ENCODE peak calls at places on chromosomes 3 and 15, in four cellular contexts. X is GM23338, L is GM23248, Y is OCI-LY7. T is an unnamed sample.

GRCh38 chr3:107956991-107957467 is 133.8 kb downstream of the CD47 start:
- DNase-seq in X (no peak), L (peak), Y (no peak), T (no peak)

GRCh38 chr3:120423432-120423831 is 27.4 kb downstream of the FSTL1 start:
- DNase-seq in X (no peak), L (peak), Y (no peak), T (no peak)

GRCh38 chr3:146589899-146590508 is 15.1 kb downstream of the PLSCR5 start:
- DNase-seq in X (peak), L (peak), Y (peak), T (peak)

GRCh38 chr3:197306374-197307086 is 8.1 kb upstream of the DLG1 start:
- DNase-seq in X (no peak), L (peak), Y (no peak), T (no peak)

GRCh38 chr15:70783610-70784021 is 20.3 kb upstream of the UACA start:
- DNase-seq in X (no peak), L (peak), Y (no peak), T (no peak)

GRCh38 chr3:126320517-126321293 is 36.5 kb downstream of the KLF15 start:
- DNase-seq in X (no peak), L (no peak), Y (no peak), T (no peak)

GRCh38 chr3:177195941-177196472 is 1.3 kb downstream of the TBL1XR1 start:
- DNase-seq in X (no peak), L (peak), Y (peak), T (no peak)

GRCh38 chr3:164278550-164278949 is 799.7 kb downstream of the SI start:
- DNase-seq in X (no peak), L (no peak), Y (no peak), T (no peak)

GRCh38 chr3:61858054-61858453 is 296.7 kb downstream of the PTPRG start:
- DNase-seq in X (no peak), L (peak), Y (no peak), T (no peak)

GRCh38 chr15:25762015-25762662 is 101.0 kb downstream of the ATP10A start:
- DNase-seq in X (no peak), L (peak), Y (no peak), T (no peak)

GRCh38 chr15:22930782-22931484 is 49.2 kb downstream of the CYFIP1 start:
- DNase-seq in X (no peak), L (peak), Y (peak), T (no peak)

GRCh38 chr3:88433572-88433971 is 283.8 kb downstream of the C3orf38 start:
- DNase-seq in X (no peak), L (no peak), Y (peak), T (no peak)

GRCh38 chr3:105791919-105792786 is 76.7 kb downstream of the CBLB start:
- DNase-seq in X (no peak), L (peak), Y (no peak), T (no peak)

GRCh38 chr15:22265961-22266360 is 185.6 kb downstream of the OR4M2 start:
- DNase-seq in X (no peak), L (no peak), Y (no peak), T (no peak)

GRCh38 chr3:184506579-184506978 is 55.0 kb upstream of the EPHB3 start:
- DNase-seq in X (no peak), L (peak), Y (no peak), T (no peak)

GRCh38 chr3:159200176-159200575 is 398.3 kb downstream of the MFSD1 start:
- DNase-seq in X (no peak), L (peak), Y (no peak), T (no peak)

GRCh38 chr3:136437006-136437405 is 186.9 kb downstream of the PCCB start:
- DNase-seq in X (no peak), L (no peak), Y (no peak), T (no peak)

GRCh38 chr3:43028678-43029490 is 49.8 kb downstream of the GASK1A start:
- DNase-seq in X (no peak), L (no peak), Y (no peak), T (no peak)

GRCh38 chr3:149366031-149366430 is 11.4 kb downstream of the TM4SF1 start:
- DNase-seq in X (no peak), L (no peak), Y (no peak), T (no peak)

GRCh38 chr3:61032991-61033390 is 218.3 kb downstream of the FHIT start:
- DNase-seq in X (no peak), L (no peak), Y (no peak), T (no peak)

GRCh38 chr15:29616512-29616911 is 205.8 kb downstream of the TJP1 start:
- DNase-seq in X (no peak), L (peak), Y (no peak), T (no peak)

GRCh38 chr3:140955645-140956044 is 14.0 kb downstream of the SLC25A36 start:
- DNase-seq in X (no peak), L (no peak), Y (no peak), T (no peak)

GRCh38 chr3:184117649-184118048 is 17.5 kb upstream of the EIF2B5 start:
- DNase-seq in X (peak), L (no peak), Y (peak), T (no peak)

GRCh38 chr3:71859128-71859519 is 74.2 kb upstream of the PROK2 start:
- DNase-seq in X (peak), L (peak), Y (peak), T (peak)

GRCh38 chr3:9491506-9491905 is 62.1 kb downstream of the LHFPL4 start:
- DNase-seq in X (no peak), L (no peak), Y (no peak), T (no peak)

GRCh38 chr3:146308222-146308621 is 57.3 kb upstream of the PLSCR4 start:
- DNase-seq in X (no peak), L (peak), Y (no peak), T (no peak)

GRCh38 chr3:126955004-126955790 is 27.7 kb upstream of the PLXNA1 start:
- DNase-seq in X (no peak), L (no peak), Y (peak), T (no peak)

GRCh38 chr3:160129459-160130061 is 95.7 kb upstream of the C3orf80 start:
- DNase-seq in X (no peak), L (peak), Y (no peak), T (no peak)

GRCh38 chr3:109369510-109369909 is 32.2 kb upstream of the DPPA4 start:
- DNase-seq in X (peak), L (no peak), Y (no peak), T (peak)

GRCh38 chr3:852033-852432 is 240.8 kb upstream of the CNTN6 start:
- DNase-seq in X (peak), L (no peak), Y (no peak), T (no peak)
- H3K4me2 ChIP-seq in X (no peak), L (no peak), Y (no peak), T (no peak)

GRCh38 chr15:92846716-92847115 is 53.4 kb upstream of the CHD2 start:
- DNase-seq in X (no peak), L (peak), Y (no peak), T (no peak)

GRCh38 chr15:92847841-92848240 is 52.3 kb upstream of the CHD2 start:
- DNase-seq in X (no peak), L (no peak), Y (no peak), T (no peak)

GRCh38 chr15:92845109-92845508 is 55.0 kb upstream of the CHD2 start:
- DNase-seq in X (no peak), L (peak), Y (peak), T (no peak)

GRCh38 chr15:92848464-92848851 is 51.7 kb upstream of the CHD2 start:
- DNase-seq in X (no peak), L (no peak), Y (no peak), T (no peak)

DNA sequence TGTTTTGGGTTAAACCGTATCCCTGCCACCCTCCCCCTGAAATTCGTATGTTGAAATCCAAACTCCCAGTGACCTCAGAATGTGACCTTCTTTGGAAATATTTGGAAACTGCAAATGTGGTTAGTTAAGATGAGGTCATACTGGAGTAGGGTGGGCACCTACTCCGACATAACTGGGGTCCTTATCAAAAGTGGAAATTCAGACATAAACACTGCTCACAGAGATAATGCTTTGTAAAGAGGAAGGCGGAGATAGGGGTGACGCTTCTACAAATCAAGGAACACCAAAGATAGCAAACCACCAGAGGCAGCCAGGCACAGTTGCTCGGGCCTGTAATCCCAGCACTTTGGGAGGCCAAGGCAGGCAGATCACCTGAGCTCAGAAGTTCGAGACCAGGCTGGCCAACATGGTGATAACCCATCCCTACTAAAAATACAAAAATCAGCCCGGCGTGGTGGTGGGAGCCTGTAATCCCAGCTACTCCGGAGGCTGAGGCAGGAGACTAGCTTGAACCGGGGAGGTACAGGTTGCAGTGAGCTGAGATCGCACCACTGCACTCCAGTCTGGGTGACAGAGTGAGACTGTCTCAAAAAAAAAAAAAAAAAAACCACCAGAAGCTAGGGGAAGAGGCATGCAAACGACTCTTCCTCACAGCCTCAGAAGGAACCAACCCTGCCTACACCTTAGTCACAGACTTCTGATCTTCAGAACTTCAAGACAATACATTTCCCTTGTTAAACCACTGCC is 51.1 kb upstream of the CHD2 start:
- DNase-seq in X (no peak), L (peak), Y (peak), T (no peak)
- TF ChIP-seq EZH2phosphoT487 in X (no peak), L (no peak), Y (no peak), T (no peak)

DNA sequence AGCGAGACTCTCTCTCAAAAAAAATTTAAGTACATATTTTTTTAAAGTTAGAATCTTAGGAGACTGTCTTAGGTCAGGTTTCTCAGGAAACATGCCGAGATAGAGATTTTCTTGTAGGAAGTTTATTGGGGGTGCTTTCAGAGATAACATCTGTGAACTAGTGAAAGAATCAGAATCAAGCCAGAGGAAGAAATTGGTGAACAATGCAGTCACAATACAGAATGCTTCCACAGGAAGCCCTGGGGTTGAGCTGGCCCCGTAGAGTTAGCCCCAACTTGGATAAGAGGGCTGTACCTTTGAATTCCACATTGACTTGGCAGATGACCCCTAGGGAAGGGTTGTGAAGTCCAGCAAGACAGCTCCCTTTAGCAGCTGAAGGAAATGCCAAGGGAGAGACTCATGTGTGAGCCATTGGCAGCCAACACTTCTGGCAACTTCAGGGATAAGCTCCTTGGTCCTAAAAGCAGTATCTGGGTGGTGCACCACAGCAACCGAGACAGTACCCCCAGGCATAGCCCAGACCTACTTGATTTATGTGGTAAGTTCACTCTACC is 7.1 kb upstream of the PLCB2 start:
- DNase-seq in X (no peak), L (peak), Y (no peak), T (no peak)
- H3K4me2 ChIP-seq in X (no peak), L (peak), Y (no peak), T (no peak)

DNA sequence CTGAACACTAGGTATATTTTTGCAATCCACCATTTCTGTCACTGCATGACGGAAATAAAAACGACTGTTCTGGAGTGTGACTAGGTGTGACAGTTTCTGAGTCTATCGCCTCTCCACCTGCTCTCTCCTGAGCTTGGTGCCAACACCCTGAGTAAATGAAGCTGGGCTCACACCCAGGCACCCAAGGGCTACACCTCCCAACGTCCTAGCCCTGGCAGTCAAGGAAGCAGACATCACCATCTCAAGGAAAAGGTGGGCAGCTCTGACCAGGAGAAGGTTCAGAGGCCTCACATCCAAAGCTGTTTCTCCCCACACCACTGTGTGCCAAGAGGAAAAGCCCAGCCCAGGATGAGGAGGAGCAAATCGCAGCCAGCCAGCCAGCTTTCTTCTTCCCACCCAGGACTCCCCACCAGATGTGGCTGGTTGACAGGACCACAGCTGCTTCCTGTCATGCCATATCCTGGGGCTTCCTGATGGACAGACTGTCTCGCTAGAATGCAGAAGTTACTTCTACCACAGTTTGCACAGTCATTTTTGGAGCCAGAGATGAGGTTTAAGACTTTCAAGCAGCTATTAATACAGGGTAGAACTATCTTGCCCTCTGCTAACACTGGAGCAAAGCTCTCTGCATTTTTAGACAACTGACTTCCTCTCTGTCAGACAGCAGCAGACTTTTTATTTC is 3.3 kb downstream of the SCAMP2 start:
- DNase-seq in X (no peak), L (peak), Y (peak), T (no peak)
- TF ChIP-seq EZH2phosphoT487 in X (no peak), L (no peak), Y (no peak), T (no peak)

DNA sequence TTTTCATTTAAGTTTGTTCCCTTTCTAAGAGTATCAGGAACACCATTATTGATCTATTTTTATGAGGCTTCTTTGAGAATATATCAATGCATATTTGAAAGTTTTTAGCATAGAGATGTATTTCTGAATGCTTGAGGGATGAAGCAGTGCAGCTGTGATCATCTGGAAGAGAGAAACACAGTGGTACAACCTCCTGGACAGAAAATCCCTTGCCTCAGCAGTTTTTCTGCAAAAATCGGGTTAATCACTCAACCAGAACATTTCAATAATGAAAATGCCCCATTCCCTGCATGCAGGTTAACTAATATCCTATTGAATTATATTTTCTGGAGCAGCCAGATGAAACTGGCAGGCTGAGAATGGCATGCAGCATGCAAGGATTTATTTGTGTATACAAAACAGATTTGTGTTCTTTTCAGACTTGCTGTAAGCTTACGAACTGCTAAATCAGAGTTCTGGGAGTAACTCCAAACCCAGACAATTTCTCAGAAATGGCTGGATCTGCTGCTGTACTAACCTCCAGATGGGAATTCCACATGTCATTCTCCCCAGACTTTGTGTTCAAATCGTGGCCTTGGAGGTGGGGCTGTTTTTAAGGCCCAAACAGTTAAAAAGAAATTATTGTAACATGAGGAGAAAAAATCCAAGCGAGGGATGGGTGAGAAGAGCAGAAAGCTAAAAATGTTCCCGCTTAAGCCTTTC is 39.1 kb downstream of the SLC9A9 start:
- DNase-seq in X (no peak), L (peak), Y (no peak), T (no peak)
- H3K4me2 ChIP-seq in X (no peak), L (no peak), Y (no peak), T (no peak)

DNA sequence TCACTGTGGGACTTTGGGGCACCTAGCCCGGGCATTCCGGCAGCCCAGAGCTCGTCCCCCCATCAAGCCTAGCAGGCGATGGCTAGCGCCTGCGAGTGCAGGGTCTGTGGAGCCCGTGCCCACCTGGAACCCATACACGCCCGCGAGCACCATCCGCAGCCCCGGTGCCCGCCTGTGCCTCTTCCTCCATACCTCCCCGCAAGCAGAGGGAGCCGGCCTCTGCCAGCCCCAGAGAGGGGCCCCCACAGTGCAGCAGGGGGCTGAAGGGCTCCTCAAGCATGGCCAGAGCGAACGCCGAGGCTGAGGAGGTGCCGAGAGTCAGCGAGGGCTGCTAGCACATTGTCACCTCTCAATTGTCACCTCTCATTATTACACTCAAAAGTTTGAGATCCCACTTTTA is 167.8 kb upstream of the EPHA6 start:
- DNase-seq in X (no peak), L (no peak), Y (no peak), T (no peak)
- TF ChIP-seq EZH2phosphoT487 in X (no peak), L (no peak), Y (no peak), T (no peak)

GRCh38 chr3:122681294-122682015 is 816 bp downstream of the PARP14 start:
- DNase-seq in X (peak), L (peak), Y (no peak), T (no peak)

GRCh38 chr3:122679467-122680291 is 960 bp upstream of the PARP14 start:
- DNase-seq in X (peak), L (peak), Y (peak), T (peak)

GRCh38 chr3:122679085-122679466 is 1.6 kb upstream of the PARP14 start:
- DNase-seq in X (peak), L (peak), Y (peak), T (peak)

GRCh38 chr3:122680381-122681293 is at the start of gene PARP14:
- DNase-seq in X (peak), L (peak), Y (peak), T (peak)

GRCh38 chr3:122682016-122682374 is 1.4 kb downstream of the PARP14 start:
- DNase-seq in X (no peak), L (no peak), Y (no peak), T (no peak)
- H3K4me2 ChIP-seq in X (peak), L (no peak), Y (peak), T (no peak)

GRCh38 chr15:100311829-100312228 is 29.9 kb downstream of the ADAMTS17 start:
- DNase-seq in X (no peak), L (no peak), Y (no peak), T (no peak)
- TF ChIP-seq EZH2phosphoT487 in X (no peak), L (no peak), Y (no peak), T (no peak)

GRCh38 chr3:129187857-129188256 is 4.2 kb upstream of the CNBP start:
- DNase-seq in X (no peak), L (no peak), Y (no peak), T (no peak)
- H3K4me2 ChIP-seq in X (no peak), L (no peak), Y (peak), T (no peak)